ENCODE peak calls at places on chromosomes 3 and 15, in eight cellular contexts. M, L, Q, R, K, P, W and B are unnamed samples.

GRCh38 chr3:45939341-45939771 is 3.9 kb upstream of the CXCR6 start:
- DNase-seq in M (no peak), L (no peak), Q (peak), R (no peak), K (no peak), P (no peak), W (no peak), B (no peak)

GRCh38 chr3:126342991-126343661 is 14.1 kb downstream of the KLF15 start:
- DNase-seq in M (no peak), L (peak), Q (peak), R (no peak), K (no peak), P (no peak), W (peak), B (no peak)

GRCh38 chr15:94844533-94845390 is 613.4 kb downstream of the MCTP2 start:
- DNase-seq in M (no peak), L (no peak), Q (peak), R (no peak), K (peak), P (peak), W (peak), B (no peak)

GRCh38 chr3:138327831-138328230 is 1.8 kb downstream of the NME9 start:
- DNase-seq in M (no peak), L (no peak), Q (no peak), R (no peak), K (no peak), P (no peak), W (no peak), B (no peak)

GRCh38 chr15:57259511-57260143 is 116.7 kb upstream of the CGNL1 start:
- DNase-seq in M (no peak), L (no peak), Q (no peak), R (peak), K (no peak), P (no peak), W (no peak), B (no peak)

GRCh38 chr15:58705105-58705504 is 44.4 kb downstream of the ADAM10 start:
- DNase-seq in M (no peak), L (no peak), Q (no peak), R (no peak), K (no peak), P (no peak), W (no peak), B (no peak)

GRCh38 chr3:31755911-31756658 is 223.4 kb downstream of the STT3B start:
- DNase-seq in M (no peak), L (no peak), Q (no peak), R (no peak), K (no peak), P (no peak), W (no peak), B (no peak)

GRCh38 chr3:52005571-52005986 is 9.9 kb upstream of the RPL29 start:
- DNase-seq in M (no peak), L (no peak), Q (no peak), R (no peak), K (peak), P (peak), W (no peak), B (no peak)

GRCh38 chr15:80403712-80404056 is 498 bp upstream of the ARNT2 start:
- DNase-seq in M (peak), L (no peak), Q (no peak), R (no peak), K (no peak), P (peak), W (no peak), B (no peak)

GRCh38 chr3:99669879-99670555 is 31.6 kb downstream of the COL8A1 start:
- DNase-seq in M (no peak), L (no peak), Q (no peak), R (no peak), K (no peak), P (no peak), W (no peak), B (no peak)

GRCh38 chr15:88745696-88746095 is 57.5 kb upstream of the ACAN start:
- DNase-seq in M (no peak), L (no peak), Q (no peak), R (no peak), K (no peak), P (no peak), W (no peak), B (peak)

GRCh38 chr3:182478369-182478768 is 314.9 kb upstream of the ATP11B start:
- DNase-seq in M (no peak), L (no peak), Q (no peak), R (no peak), K (no peak), P (no peak), W (no peak), B (no peak)

GRCh38 chr3:46930945-46931403 is 45.6 kb downstream of the CCDC12 start:
- DNase-seq in M (no peak), L (no peak), Q (no peak), R (no peak), K (no peak), P (peak), W (no peak), B (no peak)

GRCh38 chr3:10744098-10744465 is 71.9 kb upstream of the SLC6A11 start:
- DNase-seq in M (no peak), L (no peak), Q (no peak), R (no peak), K (no peak), P (no peak), W (no peak), B (no peak)

GRCh38 chr3:114550155-114550554 is 256.3 kb downstream of the TIGIT start:
- DNase-seq in M (no peak), L (no peak), Q (no peak), R (no peak), K (no peak), P (no peak), W (no peak), B (no peak)

GRCh38 chr3:16200411-16200810 is 25.9 kb downstream of the GALNT15 start:
- DNase-seq in M (no peak), L (no peak), Q (no peak), R (no peak), K (no peak), P (no peak), W (no peak), B (peak)

GRCh38 chr3:9862391-9863235 is 17.4 kb downstream of the CIDEC start:
- DNase-seq in M (peak), L (no peak), Q (peak), R (no peak), K (peak), P (peak), W (peak), B (no peak)

GRCh38 chr3:126964950-126965349 is 18.0 kb upstream of the PLXNA1 start:
- DNase-seq in M (no peak), L (no peak), Q (peak), R (no peak), K (no peak), P (peak), W (no peak), B (no peak)

GRCh38 chr3:12521010-12521409 is 24.3 kb downstream of the MKRN2OS start:
- DNase-seq in M (no peak), L (no peak), Q (no peak), R (no peak), K (no peak), P (no peak), W (no peak), B (no peak)

GRCh38 chr15:81235781-81236507 is 39.3 kb downstream of the IL16 start:
- DNase-seq in M (no peak), L (no peak), Q (no peak), R (no peak), K (peak), P (no peak), W (peak), B (no peak)

GRCh38 chr3:150411971-150412370 is 3.9 kb downstream of the TSC22D2 start:
- DNase-seq in M (no peak), L (no peak), Q (no peak), R (no peak), K (no peak), P (no peak), W (no peak), B (no peak)

GRCh38 chr3:150409125-150409526 is 1.0 kb downstream of the TSC22D2 start:
- DNase-seq in M (no peak), L (no peak), Q (no peak), R (no peak), K (no peak), P (no peak), W (no peak), B (no peak)

GRCh38 chr3:150409527-150410310 is 1.6 kb downstream of the TSC22D2 start:
- DNase-seq in M (peak), L (peak), Q (peak), R (no peak), K (peak), P (peak), W (peak), B (no peak)

GRCh38 chr3:150411106-150411460 is 3.0 kb downstream of the TSC22D2 start:
- DNase-seq in M (no peak), L (no peak), Q (no peak), R (no peak), K (no peak), P (no peak), W (no peak), B (no peak)

DNA sequence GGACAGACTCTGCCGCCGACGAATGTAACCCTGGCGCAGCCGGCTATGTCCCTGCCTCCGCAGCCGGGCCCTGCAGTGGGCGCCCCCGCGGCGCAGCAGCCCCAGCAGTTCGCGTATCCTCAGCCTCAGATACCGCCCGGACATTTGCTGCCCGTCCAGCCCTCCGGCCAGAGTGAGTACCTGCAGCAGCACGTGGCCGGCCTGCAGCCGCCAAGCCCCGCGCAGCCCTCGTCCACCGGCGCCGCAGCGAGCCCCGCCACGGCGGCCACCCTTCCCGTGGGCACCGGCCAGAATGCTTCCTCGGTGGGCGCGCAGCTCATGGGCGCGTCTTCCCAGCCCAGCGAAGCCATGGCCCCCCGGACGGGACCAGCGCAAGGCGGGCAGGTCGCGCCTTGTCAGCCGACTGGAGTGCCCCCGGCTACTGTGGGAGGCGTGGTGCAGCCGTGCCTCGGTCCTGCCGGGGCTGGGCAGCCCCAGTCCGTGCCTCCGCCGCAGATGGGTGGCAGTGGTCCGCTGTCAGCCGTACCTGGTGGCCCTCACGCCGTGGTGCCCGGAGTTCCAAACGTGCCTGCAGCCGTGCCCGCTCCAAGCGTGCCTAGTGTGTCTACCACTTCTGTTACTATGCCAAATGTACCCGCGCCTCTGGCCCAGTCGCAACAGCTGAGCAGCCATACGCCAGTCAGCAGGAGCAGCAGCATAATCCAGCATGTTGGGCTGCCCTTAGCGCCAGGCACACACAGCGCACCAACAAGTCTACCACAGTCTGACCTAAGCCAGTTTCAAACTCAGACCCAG is 2.4 kb downstream of the TSC22D2 start:
- DNase-seq in M (no peak), L (peak), Q (peak), R (no peak), K (peak), P (peak), W (peak), B (no peak)
- TF ChIP-seq POLR2A in M (no peak), L (no peak), Q (no peak), R (no peak), K (no peak), P (no peak), W (no peak), B (no peak)

DNA sequence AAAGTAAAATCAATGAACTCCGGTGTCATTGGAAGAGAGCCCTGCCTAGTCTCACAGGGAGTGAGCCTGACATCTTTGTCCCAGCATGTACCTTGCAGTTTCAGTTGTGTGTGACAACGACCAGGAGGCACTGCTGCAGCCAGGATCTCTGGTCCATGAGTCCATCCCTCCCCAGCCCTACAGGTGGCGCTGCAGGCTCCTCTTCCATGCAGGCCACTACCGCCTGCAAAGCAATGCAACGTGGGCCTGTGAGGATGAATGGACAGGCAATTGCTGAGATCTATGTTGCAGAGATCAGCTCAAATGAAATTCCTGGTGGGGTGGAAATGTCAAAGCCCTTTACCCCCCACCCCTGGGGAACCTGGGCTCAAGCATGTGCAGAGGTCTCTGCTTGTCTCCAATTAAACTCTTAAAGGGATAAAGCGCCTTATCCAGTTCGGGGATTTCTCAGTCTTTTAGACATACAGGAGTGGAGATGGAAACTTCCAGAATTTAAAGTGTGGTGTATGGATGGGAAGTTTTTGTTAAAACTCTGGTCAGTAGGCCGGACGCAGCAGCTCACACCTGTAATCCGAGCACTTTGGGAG is 35.8 kb downstream of the TKT start:
- DNase-seq in M (peak), L (peak), Q (peak), R (peak), K (peak), P (peak), W (peak), B (peak)
- TF ChIP-seq POLR2A in M (no peak), L (no peak), Q (no peak), R (no peak), K (no peak), P (no peak), W (no peak), B (no peak)

GRCh38 chr3:30605005-30605404 is 1.4 kb upstream of the TGFBR2 start:
- DNase-seq in M (no peak), L (no peak), Q (no peak), R (no peak), K (no peak), P (no peak), W (no peak), B (no peak)

GRCh38 chr3:30605706-30606300 is 598 bp upstream of the TGFBR2 start:
- DNase-seq in M (no peak), L (no peak), Q (no peak), R (no peak), K (no peak), P (peak), W (no peak), B (no peak)

GRCh38 chr3:30604566-30604965 is 1.8 kb upstream of the TGFBR2 start:
- DNase-seq in M (no peak), L (no peak), Q (no peak), R (no peak), K (no peak), P (no peak), W (no peak), B (no peak)

GRCh38 chr3:30606301-30607031 is at the start of gene TGFBR2:
- DNase-seq in M (peak), L (peak), Q (peak), R (peak), K (peak), P (peak), W (peak), B (peak)

DNA sequence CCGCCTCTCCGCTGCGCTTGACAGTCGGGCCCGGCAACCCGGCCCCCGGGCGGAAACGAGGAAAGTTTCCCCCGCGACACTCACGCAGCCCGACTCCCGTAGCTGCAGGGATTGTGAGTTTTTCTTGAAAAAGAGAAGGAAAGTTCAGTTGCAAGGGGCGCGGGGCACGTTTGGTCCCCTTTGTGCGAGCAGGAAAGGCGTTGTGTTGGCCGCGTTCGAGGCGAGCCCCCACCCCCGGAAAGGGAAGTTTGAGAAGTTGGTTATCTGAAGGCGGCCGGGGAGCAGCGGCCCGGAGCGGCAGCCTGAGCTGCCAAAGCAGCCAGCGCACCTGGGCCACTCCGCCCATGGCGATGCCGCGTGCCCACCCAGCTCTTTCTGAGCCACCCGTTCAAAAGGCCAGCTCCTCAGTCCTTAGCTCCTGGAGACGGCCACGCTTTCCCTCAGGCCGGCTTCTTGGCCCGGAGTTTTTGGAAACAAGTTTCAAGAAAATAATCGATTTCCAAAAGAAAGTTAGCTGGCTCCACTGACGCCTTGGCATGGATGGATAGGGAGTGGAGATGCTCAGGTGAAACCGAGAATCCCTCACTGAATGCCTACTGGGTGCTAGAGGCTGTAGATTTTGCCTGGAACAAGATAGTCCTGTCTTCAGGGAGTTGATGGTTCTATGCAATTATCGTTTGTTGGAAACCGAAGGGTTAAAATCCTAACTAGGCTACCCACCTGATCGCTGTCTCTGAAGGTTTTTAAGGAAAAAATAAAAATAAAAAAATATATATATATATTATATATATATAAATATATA is 832 bp downstream of the TGFBR2 start:
- DNase-seq in M (no peak), L (peak), Q (peak), R (no peak), K (peak), P (peak), W (peak), B (peak)
- TF ChIP-seq POLR2A in M (no peak), L (peak), Q (peak), R (no peak), K (peak), P (peak), W (peak), B (no peak)

DNA sequence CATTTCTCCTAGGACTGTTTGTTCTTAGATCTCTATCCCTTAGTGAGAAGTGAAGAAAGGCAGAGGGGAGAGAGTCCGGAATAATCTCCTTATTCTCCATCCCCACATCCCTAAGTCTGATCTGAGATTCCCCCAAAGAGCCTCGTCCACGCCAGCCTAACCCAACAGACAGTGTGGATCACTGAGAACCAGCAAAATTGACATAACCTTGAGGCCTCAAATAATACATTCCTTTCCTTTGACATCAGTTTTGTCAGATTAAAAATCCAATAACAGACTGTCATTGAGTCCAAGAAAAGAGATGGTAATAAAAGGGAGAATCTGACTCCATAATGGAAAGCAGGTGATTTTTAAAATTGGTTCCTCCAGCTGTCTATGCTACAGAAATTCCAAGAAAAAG is 7.7 kb upstream of the SIAH2 start:
- DNase-seq in M (no peak), L (no peak), Q (no peak), R (no peak), K (no peak), P (no peak), W (no peak), B (no peak)
- TF ChIP-seq POLR2A in M (no peak), L (no peak), Q (no peak), R (no peak), K (no peak), P (no peak), W (no peak), B (no peak)

DNA sequence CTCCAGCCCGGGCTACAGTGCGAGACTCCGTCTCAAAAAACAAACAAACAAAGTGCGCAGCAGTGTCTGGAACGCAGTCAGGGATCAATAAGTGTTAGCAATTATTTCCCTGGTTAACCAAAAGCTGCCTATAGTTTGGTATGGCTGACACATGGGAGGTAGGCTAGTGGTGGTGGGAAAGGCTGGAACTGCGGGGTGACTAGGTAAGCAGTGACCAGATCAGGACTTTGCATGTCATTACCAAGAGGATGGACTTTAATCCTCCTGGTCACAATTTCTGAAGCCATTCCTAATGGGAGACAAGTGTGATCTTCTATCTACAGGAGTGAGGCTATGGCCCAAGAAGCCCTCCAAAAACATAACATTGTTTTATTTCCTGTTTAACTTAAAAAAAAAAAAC is 47.8 kb downstream of the SLC30A4 start:
- DNase-seq in M (no peak), L (no peak), Q (no peak), R (no peak), K (no peak), P (no peak), W (no peak), B (no peak)
- TF ChIP-seq POLR2A in M (no peak), L (no peak), Q (no peak), R (no peak), K (no peak), P (no peak), W (no peak), B (no peak)

GRCh38 chr3:67593761-67594234 is 60.6 kb downstream of the SUCLG2 start:
- DNase-seq in M (peak), L (no peak), Q (no peak), R (no peak), K (no peak), P (no peak), W (no peak), B (no peak)
- TF ChIP-seq POLR2A in M (no peak), L (no peak), Q (no peak), R (no peak), K (no peak), P (no peak), W (no peak), B (no peak)

DNA sequence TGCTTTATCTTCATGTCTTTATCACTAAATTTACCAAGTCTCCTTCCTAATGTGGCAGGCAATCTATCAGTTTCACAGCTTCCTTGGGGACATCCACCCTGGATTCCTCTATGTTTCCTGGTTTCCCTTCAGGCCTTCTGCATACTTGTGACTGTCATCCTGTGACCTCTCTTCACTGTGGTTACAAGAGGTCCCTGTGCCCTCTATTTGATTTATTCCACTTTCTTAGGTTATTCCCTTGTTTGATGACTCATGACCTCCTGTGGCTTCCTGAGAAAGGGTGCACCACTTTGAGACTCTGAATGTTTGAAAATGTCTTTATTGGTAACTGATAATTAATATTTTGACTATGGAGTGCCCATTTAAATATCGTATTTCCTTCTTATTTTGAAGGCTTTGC is 60.5 kb upstream of the KY start:
- DNase-seq in M (no peak), L (no peak), Q (no peak), R (no peak), K (no peak), P (no peak), W (no peak), B (no peak)
- TF ChIP-seq POLR2A in M (no peak), L (no peak), Q (no peak), R (no peak), K (no peak), P (no peak), W (no peak), B (no peak)